ENCODE peak calls at places on chromosomes 3 and 15, in four cellular contexts. G, P, B and I are unnamed samples.

GRCh38 chr3:188058569-188059184 is 95.3 kb upstream of the LPP start:
- DNase-seq in G (no peak), P (no peak), B (no peak), I (no peak)

GRCh38 chr3:29759443-29760033 is 478.7 kb downstream of the RBMS3 start:
- DNase-seq in G (no peak), P (no peak), B (peak; percentile 62), I (peak; percentile 18)

GRCh38 chr15:28086175-28086703 is 12.9 kb downstream of the OCA2 start:
- DNase-seq in G (no peak), P (no peak), B (no peak), I (no peak)

GRCh38 chr3:150355581-150355980 is 52.5 kb upstream of the TSC22D2 start:
- DNase-seq in G (no peak), P (no peak), B (no peak), I (no peak)

GRCh38 chr15:88375234-88375926 is 91.8 kb downstream of the MRPL46 start:
- DNase-seq in G (no peak), P (no peak), B (peak; percentile 8), I (no peak)

GRCh38 chr3:141454906-141455602 is 31.8 kb upstream of the RASA2 start:
- DNase-seq in G (no peak), P (no peak), B (peak; percentile 54), I (no peak)

GRCh38 chr15:88623061-88623460 is 1.9 kb downstream of the AEN start:
- DNase-seq in G (no peak), P (no peak), B (no peak), I (no peak)

GRCh38 chr3:123719785-123720531 is 135.1 kb upstream of the HACD2 start:
- DNase-seq in G (peak; percentile 45), P (no peak), B (no peak), I (no peak)

GRCh38 chr15:92071030-92071644 is 217.6 kb downstream of the SLCO3A1 start:
- DNase-seq in G (no peak), P (no peak), B (no peak), I (no peak)

GRCh38 chr15:33021806-33022389 is 172.6 kb downstream of the FMN1 start:
- DNase-seq in G (no peak), P (no peak), B (peak; percentile 23), I (no peak)

GRCh38 chr3:29711255-29711771 is 430.4 kb downstream of the RBMS3 start:
- DNase-seq in G (peak; percentile 10), P (no peak), B (no peak), I (no peak)

GRCh38 chr3:112759681-112760080 is 87.0 kb downstream of the CD200R1L start:
- DNase-seq in G (no peak), P (no peak), B (no peak), I (no peak)

GRCh38 chr3:107986505-107986904 is 104.3 kb downstream of the CD47 start:
- DNase-seq in G (no peak), P (no peak), B (no peak), I (no peak)

GRCh38 chr15:30962079-30962478 is 29.3 kb downstream of the MTMR10 start:
- DNase-seq in G (no peak), P (no peak), B (no peak), I (peak; percentile 75)

GRCh38 chr15:95086543-95087252 is 855.3 kb downstream of the MCTP2 start:
- DNase-seq in G (no peak), P (no peak), B (no peak), I (no peak)

DNA sequence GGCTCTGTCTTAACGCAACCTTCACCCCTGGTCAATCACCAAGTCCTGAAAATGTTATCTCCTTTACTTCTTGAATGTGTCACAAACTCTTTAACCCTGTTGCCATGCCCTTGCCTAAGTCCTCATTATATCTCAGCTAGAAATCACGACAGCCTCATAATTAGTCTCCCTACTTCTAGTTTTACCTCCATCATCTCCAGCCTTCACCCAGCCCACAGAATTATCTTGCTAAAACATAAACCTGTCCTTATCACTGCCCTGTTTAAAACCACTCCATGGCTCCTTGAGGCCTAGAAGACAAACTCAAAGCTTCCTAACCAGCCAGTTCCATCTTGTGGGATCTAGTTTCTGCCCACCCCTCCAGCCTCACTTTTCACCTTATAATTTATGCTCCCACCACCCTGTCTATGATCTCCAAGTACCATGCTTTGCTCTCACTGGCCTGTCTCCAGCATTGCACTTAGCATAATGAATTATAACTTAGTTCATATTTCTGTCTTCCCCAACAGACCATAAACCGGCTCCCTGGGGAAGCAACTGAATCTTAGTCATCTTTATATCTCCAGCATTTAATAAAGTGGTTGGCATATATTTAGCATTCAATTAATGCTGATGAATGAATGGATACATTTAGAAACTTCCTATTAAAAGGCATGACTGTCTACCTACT is 39.2 kb downstream of the GPR176 start:
- DNase-seq in G (no peak), P (no peak), B (no peak), I (no peak)
- H3K4me1 ChIP-seq in G (no peaks in the 10 kb centered on the region), P (no peaks in the 10 kb centered on the region), B (peaks cover 2% of the 10 kb centered on the region), I (no peaks in the 10 kb centered on the region)

GRCh38 chr3:172138031-172138538 is 98.7 kb downstream of the FNDC3B start:
- DNase-seq in G (no peak), P (no peak), B (no peak), I (no peak)

GRCh38 chr3:172138792-172139507 is 99.6 kb downstream of the FNDC3B start:
- DNase-seq in G (no peak), P (peak; percentile 49), B (no peak), I (no peak)

GRCh38 chr3:172140499-172141391 is 101.4 kb downstream of the FNDC3B start:
- DNase-seq in G (no peak), P (no peak), B (no peak), I (no peak)

GRCh38 chr3:172137287-172138030 is 98.1 kb downstream of the FNDC3B start:
- DNase-seq in G (no peak), P (no peak), B (no peak), I (no peak)

GRCh38 chr3:172139528-172140276 is 100.3 kb downstream of the FNDC3B start:
- DNase-seq in G (no peak), P (no peak), B (no peak), I (no peak)
- H3K4me1 ChIP-seq in G (peaks cover 23% of the 10 kb centered on the region), P (peaks cover 84% of the 10 kb centered on the region), B (peaks cover 17% of the 10 kb centered on the region), I (peaks cover 77% of the 10 kb centered on the region)

GRCh38 chr15:98657721-98658120 is 9.4 kb downstream of the IGF1R start:
- DNase-seq in G (no peak), P (no peak), B (no peak), I (no peak)

GRCh38 chr15:98655732-98656131 is 7.4 kb downstream of the IGF1R start:
- DNase-seq in G (no peak), P (no peak), B (no peak), I (no peak)

GRCh38 chr15:98651581-98652220 is 3.4 kb downstream of the IGF1R start:
- DNase-seq in G (no peak), P (no peak), B (no peak), I (no peak)

GRCh38 chr15:98653686-98654085 is 5.3 kb downstream of the IGF1R start:
- DNase-seq in G (no peak), P (no peak), B (no peak), I (no peak)

DNA sequence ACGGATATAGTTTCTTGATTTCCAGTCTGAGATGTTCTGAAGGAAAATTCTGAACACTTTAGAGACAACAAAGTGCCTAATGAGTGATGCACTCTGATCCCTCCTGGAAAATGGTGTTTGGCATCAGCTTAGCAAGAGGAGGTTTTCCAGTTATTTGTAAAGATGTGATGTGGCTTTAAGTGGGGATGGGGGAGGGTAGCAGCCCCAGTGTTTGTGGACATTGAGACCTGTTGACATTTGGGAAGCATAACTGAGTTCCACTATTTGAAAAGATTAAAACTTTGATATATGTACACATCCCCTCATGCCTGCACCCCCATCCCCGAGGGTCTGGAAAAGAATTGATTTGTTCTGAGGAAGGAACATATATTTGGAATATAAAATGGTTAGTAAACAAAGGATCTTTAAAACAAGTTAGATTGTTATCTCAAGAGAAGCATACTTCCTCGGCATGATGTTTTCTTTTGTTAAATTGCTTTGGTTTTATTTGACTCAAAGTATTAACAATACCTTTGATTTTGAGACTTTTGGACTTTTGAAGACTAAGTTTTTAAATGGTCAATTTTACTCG is 6.5 kb downstream of the IGF1R start:
- DNase-seq in G (no peak), P (no peak), B (no peak), I (no peak)
- H3K4me1 ChIP-seq in G (peaks cover 15% of the 10 kb centered on the region), P (peaks cover 61% of the 10 kb centered on the region), B (peaks cover 7% of the 10 kb centered on the region), I (peaks cover 53% of the 10 kb centered on the region)

DNA sequence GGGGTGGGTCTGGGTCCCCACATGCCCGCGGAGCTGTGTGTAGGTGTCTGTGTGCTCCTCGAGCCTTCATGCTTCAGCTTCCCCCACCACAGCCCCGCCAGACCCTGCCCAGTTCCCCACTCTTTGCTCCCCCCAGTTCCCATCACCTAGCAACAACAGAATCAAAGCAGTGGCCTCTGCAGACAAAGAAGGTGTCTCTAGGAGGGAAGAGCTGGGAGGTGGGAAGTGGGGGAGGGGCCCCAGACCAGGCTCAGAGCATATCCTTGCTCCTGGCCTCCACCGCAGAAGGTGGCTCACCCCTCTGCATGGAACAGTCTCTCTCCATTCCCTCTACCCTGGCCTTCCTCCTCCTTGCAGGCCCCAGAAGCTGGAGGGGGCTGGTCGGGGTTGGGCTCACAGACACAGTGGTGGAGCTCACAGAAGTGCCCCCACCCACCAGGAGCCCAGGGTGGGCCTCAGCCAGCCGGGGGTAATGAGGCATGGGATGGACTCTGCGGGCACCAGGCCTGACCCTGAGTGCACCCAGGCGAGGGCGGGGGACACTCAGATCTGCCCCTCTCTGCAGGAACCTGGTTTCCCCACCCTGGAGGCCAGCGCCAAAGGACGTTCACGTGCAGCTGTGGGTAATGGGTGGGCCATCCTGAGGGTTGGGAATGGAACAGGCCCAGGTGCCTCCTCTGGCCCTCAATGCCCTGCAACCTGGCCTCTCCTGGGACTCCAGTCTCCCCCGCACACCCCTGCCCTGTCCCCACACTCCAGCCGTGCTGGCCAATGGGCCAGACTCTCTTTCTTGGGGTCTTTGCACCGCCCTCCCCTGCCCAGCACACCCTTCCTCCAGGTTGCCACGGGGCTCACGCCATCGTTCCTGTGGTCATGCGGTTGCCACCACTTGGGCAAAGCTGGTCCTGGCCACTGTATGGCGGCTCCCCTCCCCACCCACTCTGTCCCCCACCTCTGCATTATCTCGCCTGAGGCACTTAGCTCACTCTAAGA is 53.4 kb downstream of the TPRA1 start:
- DNase-seq in G (no peak), P (no peak), B (peak; percentile 74), I (no peak)
- H3K4me1 ChIP-seq in G (no peaks in the 10 kb centered on the region), P (no peaks in the 10 kb centered on the region), B (peaks cover 22% of the 10 kb centered on the region), I (no peaks in the 10 kb centered on the region)

GRCh38 chr3:186187876-186188275 is 79.0 kb upstream of the ETV5 start:
- DNase-seq in G (no peak), P (no peak), B (no peak), I (no peak)
- H3K4me1 ChIP-seq in G (no peaks in the 10 kb centered on the region), P (peaks cover 23% of the 10 kb centered on the region), B (no peaks in the 10 kb centered on the region), I (no peaks in the 10 kb centered on the region)